ENCODE peak calls at places on chromosome 19, in nine cellular contexts. W, Q, R, I, E, O, U, G and N are unnamed samples.
A peak's percentile ranks its signal among the peaks of the same experiment; 100 is the strongest.

GRCh38 chr19:14147797-14148605 is 11.6 kb upstream of the ASF1B start:
- DNase-seq in W (peak; percentile 33), Q (peak; percentile 37), R (peak; percentile 71), I (peak; percentile 19), E (peak; percentile 85), O (peak; percentile 23), U (peak; percentile 52), G (peak; percentile 44), N (no peak)

GRCh38 chr19:48720613-48721296 is 1.2 kb upstream of the MAMSTR start:
- DNase-seq in W (peak; percentile 89), Q (peak; percentile 97), R (peak; percentile 96), I (peak; percentile 99), E (peak; percentile 99), O (peak; percentile 71), U (peak; percentile 99), G (peak; percentile 85), N (peak; percentile 90)

GRCh38 chr19:617551-618246 is 15.6 kb downstream of the POLRMT start:
- DNase-seq in W (no peak), Q (no peak), R (no peak), I (no peak), E (no peak), O (no peak), U (no peak), G (no peak), N (no peak)

GRCh38 chr19:2306971-2307370 is 983 bp downstream of the LINGO3 start:
- DNase-seq in W (no peak), Q (no peak), R (no peak), I (no peak), E (no peak), O (no peak), U (no peak), G (no peak), N (no peak)

GRCh38 chr19:38385057-38385803 is 2.6 kb downstream of the GGN start:
- DNase-seq in W (no peak), Q (no peak), R (no peak), I (no peak), E (no peak), O (no peak), U (no peak), G (no peak), N (no peak)

GRCh38 chr19:10517760-10518443 is 655 bp upstream of the S1PR5 start:
- DNase-seq in W (no peak), Q (peak; percentile 58), R (no peak), I (no peak), E (peak; percentile 45), O (no peak), U (no peak), G (no peak), N (no peak)

GRCh38 chr19:46603195-46603637 is 2.1 kb downstream of the CALM3 start:
- DNase-seq in W (no peak), Q (no peak), R (no peak), I (no peak), E (peak; percentile 40), O (no peak), U (no peak), G (no peak), N (no peak)

GRCh38 chr19:3657395-3657769 is 30.8 kb upstream of the CACTIN start:
- DNase-seq in W (no peak), Q (no peak), R (no peak), I (no peak), E (no peak), O (no peak), U (no peak), G (no peak), N (no peak)

GRCh38 chr19:13953021-13953531 is 767 bp downstream of the DCAF15 start:
- DNase-seq in W (no peak), Q (no peak), R (no peak), I (peak; percentile 20), E (no peak), O (no peak), U (peak; percentile 27), G (no peak), N (no peak)

GRCh38 chr19:1590641-1591397 is 1.8 kb downstream of the MBD3 start:
- DNase-seq in W (no peak), Q (no peak), R (no peak), I (no peak), E (no peak), O (no peak), U (no peak), G (no peak), N (no peak)

GRCh38 chr19:16347706-16348105 is 23.1 kb downstream of the KLF2 start:
- DNase-seq in W (no peak), Q (no peak), R (no peak), I (no peak), E (no peak), O (no peak), U (no peak), G (no peak), N (no peak)

GRCh38 chr19:36169084-36169760 is 17.0 kb upstream of the COX7A1 start:
- DNase-seq in W (no peak), Q (peak; percentile 85), R (no peak), I (no peak), E (no peak), O (no peak), U (no peak), G (no peak), N (no peak)

GRCh38 chr19:32266453-32266852 is 79.0 kb upstream of the ZNF507 start:
- DNase-seq in W (no peak), Q (no peak), R (no peak), I (no peak), E (no peak), O (no peak), U (no peak), G (no peak), N (no peak)

GRCh38 chr19:38713227-38713649 is 31.0 kb downstream of the CAPN12 start:
- DNase-seq in W (no peak), Q (no peak), R (no peak), I (no peak), E (peak; percentile 88), O (no peak), U (peak; percentile 86), G (no peak), N (no peak)

GRCh38 chr19:14003279-14004051 is 2.7 kb downstream of the RFX1 start:
- DNase-seq in W (no peak), Q (no peak), R (no peak), I (peak; percentile 21), E (no peak), O (no peak), U (no peak), G (no peak), N (no peak)

GRCh38 chr19:28468701-28469459 is 744.1 kb downstream of the UQCRFS1 start:
- DNase-seq in W (peak; percentile 3), Q (no peak), R (no peak), I (peak; percentile 61), E (no peak), O (no peak), U (no peak), G (no peak), N (no peak)

GRCh38 chr19:44753932-44754742 is 5.6 kb downstream of the BCL3 start:
- DNase-seq in W (peak; percentile 91), Q (no peak), R (peak; percentile 63), I (peak; percentile 51), E (peak; percentile 98), O (peak; percentile 54), U (peak; percentile 68), G (no peak), N (peak; percentile 21)

GRCh38 chr19:19105365-19106060 is 32.8 kb downstream of the TMEM161A start:
- DNase-seq in W (no peak), Q (no peak), R (no peak), I (peak; percentile 42), E (peak; percentile 80), O (no peak), U (peak; percentile 38), G (no peak), N (no peak)

GRCh38 chr19:19352823-19353222 is 32.2 kb downstream of the MAU2 start:
- DNase-seq in W (no peak), Q (no peak), R (no peak), I (no peak), E (no peak), O (no peak), U (no peak), G (no peak), N (no peak)

GRCh38 chr19:11651062-11651461 is 53.8 kb downstream of the ZNF627 start:
- DNase-seq in W (no peak), Q (no peak), R (no peak), I (no peak), E (no peak), O (no peak), U (no peak), G (no peak), N (no peak)

GRCh38 chr19:38413416-38413815 is 10.5 kb downstream of the FAM98C start:
- DNase-seq in W (no peak), Q (no peak), R (no peak), I (no peak), E (no peak), O (no peak), U (no peak), G (no peak), N (no peak)

GRCh38 chr19:31913103-31913710 is 432.2 kb upstream of the ZNF507 start:
- DNase-seq in W (no peak), Q (no peak), R (no peak), I (no peak), E (no peak), O (no peak), U (no peak), G (no peak), N (no peak)

GRCh38 chr19:52896431-52897148 is 845 bp downstream of the ZNF320 start:
- DNase-seq in W (no peak), Q (no peak), R (peak; percentile 3), I (no peak), E (no peak), O (no peak), U (no peak), G (no peak), N (no peak)

GRCh38 chr19:31506102-31506501 is 156.9 kb upstream of the TSHZ3 start:
- DNase-seq in W (no peak), Q (no peak), R (no peak), I (no peak), E (no peak), O (no peak), U (no peak), G (no peak), N (no peak)

GRCh38 chr19:33274663-33275558 is 27.4 kb downstream of the CEBPA start:
- DNase-seq in W (no peak), Q (no peak), R (no peak), I (no peak), E (peak; percentile 35), O (no peak), U (no peak), G (no peak), N (no peak)

GRCh38 chr19:49014870-49015255 is 2.0 kb downstream of the LHB start:
- DNase-seq in W (no peak), Q (no peak), R (no peak), I (no peak), E (no peak), O (no peak), U (no peak), G (no peak), N (no peak)

GRCh38 chr19:7153008-7153407 is 83.5 kb downstream of the ZNF557 start:
- DNase-seq in W (no peak), Q (no peak), R (no peak), I (no peak), E (no peak), O (no peak), U (no peak), G (no peak), N (no peak)

GRCh38 chr19:10518444-10519361 is 1.5 kb upstream of the S1PR5 start:
- DNase-seq in W (no peak), Q (no peak), R (no peak), I (no peak), E (no peak), O (no peak), U (no peak), G (no peak), N (no peak)

GRCh38 chr19:39686739-39687138 is 17.5 kb upstream of the LGALS14 start:
- DNase-seq in W (no peak), Q (no peak), R (no peak), I (no peak), E (no peak), O (no peak), U (no peak), G (no peak), N (no peak)

GRCh38 chr19:34228347-34228746 is 26.0 kb upstream of the GARRE1 start:
- DNase-seq in W (no peak), Q (no peak), R (no peak), I (no peak), E (no peak), O (no peak), U (no peak), G (no peak), N (no peak)

GRCh38 chr19:52170863-52171320 is 529 bp downstream of the ZNF836 start:
- DNase-seq in W (no peak), Q (peak; percentile 40), R (peak; percentile 25), I (peak; percentile 11), E (peak; percentile 56), O (no peak), U (no peak), G (no peak), N (peak; percentile 2)